ENCODE peak calls at places on chromosomes 7 and 10, in nine cellular contexts. S, Y, E, R, G, I, N, A and J are unnamed samples.

GRCh38 chr7:22589641-22590141 is 89.7 kb upstream of the STEAP1B start:
- DNase-seq in S (peak; percentile 84), Y (no peak), E (peak; percentile 88), R (peak; percentile 31), G (peak; percentile 34), I (peak; percentile 81), N (no peak), A (peak; percentile 87), J (no peak)

GRCh38 chr7:128129224-128129864 is 98.1 kb upstream of the LRRC4 start:
- DNase-seq in S (no peak), Y (no peak), E (no peak), R (no peak), G (no peak), I (no peak), N (no peak), A (no peak), J (no peak)

GRCh38 chr7:142855756-142856564 is 1.1 kb downstream of the EPHB6 start:
- DNase-seq in S (peak; percentile 72), Y (no peak), E (peak; percentile 21), R (peak; percentile 89), G (no peak), I (no peak), N (no peak), A (peak; percentile 52), J (peak; percentile 44)

GRCh38 chr10:88491314-88491713 is 91.8 kb downstream of the RNLS start:
- DNase-seq in S (no peak), Y (no peak), E (no peak), R (no peak), G (no peak), I (no peak), N (no peak), A (no peak), J (no peak)

GRCh38 chr10:30007406-30007805 is 52.0 kb downstream of the JCAD start:
- DNase-seq in S (no peak), Y (no peak), E (no peak), R (no peak), G (no peak), I (no peak), N (no peak), A (no peak), J (no peak)

GRCh38 chr7:22732556-22733126 is 5.6 kb downstream of the IL6 start:
- DNase-seq in S (no peak), Y (no peak), E (peak; percentile 28), R (no peak), G (peak; percentile 34), I (peak; percentile 45), N (no peak), A (no peak), J (no peak)

GRCh38 chr7:105760549-105761447 is 115.6 kb downstream of the ATXN7L1 start:
- DNase-seq in S (no peak), Y (no peak), E (peak; percentile 44), R (no peak), G (no peak), I (peak; percentile 47), N (no peak), A (no peak), J (no peak)

GRCh38 chr7:7114575-7115291 is 67.6 kb upstream of the C1GALT1 start:
- DNase-seq in S (no peak), Y (no peak), E (no peak), R (peak; percentile 40), G (no peak), I (no peak), N (no peak), A (no peak), J (no peak)

GRCh38 chr10:91319336-91319735 is 90.8 kb upstream of the HECTD2 start:
- DNase-seq in S (no peak), Y (no peak), E (no peak), R (no peak), G (no peak), I (no peak), N (no peak), A (no peak), J (peak; percentile 27)

GRCh38 chr10:17028843-17029580 is 100.6 kb downstream of the CUBN start:
- DNase-seq in S (no peak), Y (no peak), E (no peak), R (no peak), G (no peak), I (no peak), N (no peak), A (no peak), J (no peak)

GRCh38 chr10:2079603-2080078 is 342.3 kb upstream of the ADARB2 start:
- DNase-seq in S (no peak), Y (no peak), E (no peak), R (peak; percentile 52), G (no peak), I (no peak), N (no peak), A (no peak), J (no peak)

GRCh38 chr10:22779331-22780019 is 65.1 kb upstream of the PIP4K2A start:
- DNase-seq in S (no peak), Y (no peak), E (no peak), R (no peak), G (no peak), I (no peak), N (no peak), A (no peak), J (no peak)

GRCh38 chr10:17025444-17026295 is 103.9 kb downstream of the CUBN start:
- DNase-seq in S (peak; percentile 82), Y (peak; percentile 91), E (peak; percentile 93), R (peak; percentile 20), G (no peak), I (peak; percentile 99), N (no peak), A (no peak), J (no peak)

GRCh38 chr7:42406358-42406757 is 169.3 kb upstream of the GLI3 start:
- DNase-seq in S (no peak), Y (no peak), E (no peak), R (no peak), G (peak; percentile 21), I (no peak), N (no peak), A (no peak), J (no peak)

GRCh38 chr10:14736600-14737081 is 38.1 kb downstream of the FAM107B start:
- DNase-seq in S (no peak), Y (peak; percentile 30), E (peak; percentile 65), R (peak; percentile 35), G (peak; percentile 22), I (peak; percentile 77), N (no peak), A (peak; percentile 48), J (no peak)

GRCh38 chr10:129972966-129973673 is 9.0 kb upstream of the EBF3 start:
- DNase-seq in S (no peak), Y (no peak), E (no peak), R (no peak), G (peak; percentile 13), I (no peak), N (no peak), A (no peak), J (peak; percentile 76)

GRCh38 chr10:129970404-129971364 is 6.6 kb upstream of the EBF3 start:
- DNase-seq in S (peak; percentile 43), Y (no peak), E (no peak), R (no peak), G (no peak), I (no peak), N (no peak), A (no peak), J (peak; percentile 77)

GRCh38 chr10:129971381-129972144 is 7.5 kb upstream of the EBF3 start:
- DNase-seq in S (peak; percentile 57), Y (no peak), E (peak; percentile 47), R (peak; percentile 52), G (peak; percentile 85), I (peak; percentile 22), N (no peak), A (no peak), J (peak; percentile 95)

GRCh38 chr10:129972145-129972965 is 8.3 kb upstream of the EBF3 start:
- DNase-seq in S (peak; percentile 48), Y (no peak), E (no peak), R (no peak), G (peak; percentile 63), I (no peak), N (no peak), A (no peak), J (peak; percentile 86)

DNA sequence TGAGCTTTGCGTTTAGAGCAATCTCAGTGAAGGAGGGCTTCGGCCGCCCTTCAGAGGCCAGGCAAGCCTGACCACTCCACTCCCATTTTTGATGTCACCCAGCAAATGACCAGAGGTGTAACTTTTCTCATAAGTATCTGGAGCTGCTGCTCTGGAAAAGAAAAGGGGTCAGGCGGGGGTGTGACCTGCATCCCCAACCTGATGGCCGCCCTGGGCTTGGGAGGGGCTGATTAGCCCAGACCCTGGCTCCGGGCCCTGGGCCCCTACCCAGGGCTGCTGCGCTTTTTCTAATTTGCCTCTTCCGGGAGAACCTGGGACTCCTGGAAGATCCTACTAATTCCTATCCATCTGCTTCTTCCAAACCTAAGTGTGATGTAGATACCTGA is 9.6 kb upstream of the EBF3 start:
- DNase-seq in S (no peak), Y (no peak), E (no peak), R (no peak), G (no peak), I (no peak), N (no peak), A (no peak), J (peak; percentile 46)
- H3K27me3 ChIP-seq in S (no peaks in the 10 kb centered on the region), Y (peaks cover 42% of the 10 kb centered on the region), E (peaks cover 20% of the 10 kb centered on the region), R (peaks cover 46% of the 10 kb centered on the region), G (peaks cover 68% of the 10 kb centered on the region), I (peaks cover 51% of the 10 kb centered on the region), N (peaks cover 26% of the 10 kb centered on the region), A (peaks cover 74% of the 10 kb centered on the region), J (peaks cover 57% of the 10 kb centered on the region)

DNA sequence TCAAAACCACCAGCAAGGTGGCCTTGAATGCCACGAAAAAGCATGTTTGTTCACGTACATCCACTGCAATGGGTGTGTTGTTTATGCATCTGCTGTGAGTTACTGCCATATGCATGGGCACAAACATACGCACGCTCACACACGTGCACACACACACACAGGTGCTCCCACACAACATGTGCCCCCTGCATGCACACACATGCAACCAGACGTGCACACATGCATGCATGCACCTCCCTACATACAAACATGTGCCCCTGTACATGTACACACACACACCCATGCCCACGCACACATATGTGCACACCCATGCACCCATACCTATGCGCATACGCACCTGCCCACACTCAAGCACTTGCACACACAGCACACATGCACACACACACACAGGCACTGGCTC is 10.1 kb upstream of the DMBT1 start:
- DNase-seq in S (no peak), Y (no peak), E (no peak), R (no peak), G (no peak), I (no peak), N (no peak), A (peak; percentile 8), J (no peak)
- H3K4me3 ChIP-seq in S (no peak overlapping the region), Y (no peak overlapping the region), E (no peak overlapping the region), R (no peak overlapping the region), G (no peak overlapping the region), I (no peak overlapping the region), N (no peak overlapping the region), A (no peak overlapping the region), J (no peak overlapping the region)

DNA sequence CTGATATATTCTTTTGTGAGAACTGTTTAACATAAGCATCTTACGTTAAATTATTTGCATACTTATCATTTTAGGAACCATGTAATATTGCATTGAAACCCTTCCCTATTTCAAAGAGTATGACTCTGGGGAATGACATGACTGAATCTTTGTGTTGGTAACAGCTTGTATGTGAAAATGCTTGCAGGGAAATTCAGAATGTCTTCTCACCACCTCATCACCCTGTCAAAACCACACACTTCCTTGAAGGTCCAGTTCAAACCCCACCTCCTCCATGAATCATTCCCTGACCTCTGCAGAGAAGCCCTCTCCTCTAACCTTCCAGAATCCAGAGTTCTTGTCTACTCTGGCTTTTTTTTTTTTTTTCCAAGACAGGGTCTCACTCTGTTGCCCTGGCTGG is 26.3 kb upstream of the NKX2-3 start:
- DNase-seq in S (no peak), Y (no peak), E (no peak), R (no peak), G (no peak), I (no peak), N (no peak), A (no peak), J (no peak)
- H3K27me3 ChIP-seq in S (no peaks in the 10 kb centered on the region), Y (peaks cover 8% of the 10 kb centered on the region), E (no peaks in the 10 kb centered on the region), R (no peaks in the 10 kb centered on the region), G (peaks cover 11% of the 10 kb centered on the region), I (peaks cover 5% of the 10 kb centered on the region), N (no peaks in the 10 kb centered on the region), A (peaks cover 74% of the 10 kb centered on the region), J (peaks cover 2% of the 10 kb centered on the region)

GRCh38 chr7:99098824-99099498 is 44.9 kb downstream of the SMURF1 start:
- DNase-seq in S (no peak), Y (no peak), E (peak; percentile 58), R (peak; percentile 53), G (peak; percentile 86), I (no peak), N (no peak), A (no peak), J (peak; percentile 30)
- H3K4me3 ChIP-seq in S (no peak overlapping the region), Y (no peak overlapping the region), E (no peak overlapping the region), R (no peak overlapping the region), G (peak overlapping the region; percentile 34), I (no peak overlapping the region), N (no peak overlapping the region), A (no peak overlapping the region), J (no peak overlapping the region)